ENCODE peak calls at places on chromosomes 6 and 20, in eight cellular contexts. One of them, this sample, is unnamed.

GRCh38 chr6:35919827-35920751 is 809 bp downstream of the SRPK1 start:
- DNase-seq in heart right ventricle: peak
- DNase-seq in BE2C: peak
- DNase-seq in psoas muscle: no peak
- DNase-seq in adipocyte: peak
- DNase-seq in HFF-Myc: no peak
- DNase-seq in foreskin fibroblast: peak
- DNase-seq in cardiac muscle cell: peak
- DNase-seq in this sample: no peak

GRCh38 chr6:127971945-127972391 is 71.1 kb upstream of the THEMIS start:
- DNase-seq in psoas muscle: no peak
- DNase-seq in HFF-Myc: peak
- DNase-seq in heart right ventricle: no peak
- DNase-seq in adipocyte: peak
- DNase-seq in BE2C: no peak
- DNase-seq in cardiac muscle cell: no peak
- DNase-seq in foreskin fibroblast: peak
- DNase-seq in this sample: peak

GRCh38 chr6:169269180-169270076 is 15.8 kb upstream of the THBS2 start:
- DNase-seq in cardiac muscle cell: no peak
- DNase-seq in heart right ventricle: no peak
- DNase-seq in adipocyte: peak
- DNase-seq in psoas muscle: peak
- DNase-seq in HFF-Myc: no peak
- DNase-seq in foreskin fibroblast: no peak
- DNase-seq in BE2C: no peak
- DNase-seq in this sample: no peak

GRCh38 chr6:153130515-153131036 is 506 bp downstream of the RGS17 start:
- DNase-seq in foreskin fibroblast: no peak
- DNase-seq in psoas muscle: no peak
- DNase-seq in heart right ventricle: no peak
- DNase-seq in cardiac muscle cell: peak
- DNase-seq in BE2C: peak
- DNase-seq in adipocyte: peak
- DNase-seq in HFF-Myc: no peak
- DNase-seq in this sample: no peak

GRCh38 chr20:24332956-24333355 is 136.5 kb upstream of the SYNDIG1 start:
- DNase-seq in HFF-Myc: no peak
- DNase-seq in psoas muscle: no peak
- DNase-seq in adipocyte: no peak
- DNase-seq in cardiac muscle cell: no peak
- DNase-seq in BE2C: no peak
- DNase-seq in foreskin fibroblast: no peak
- DNase-seq in heart right ventricle: no peak
- DNase-seq in this sample: no peak

GRCh38 chr6:138031850-138032249 is 75.4 kb downstream of the PERP start:
- DNase-seq in heart right ventricle: no peak
- DNase-seq in foreskin fibroblast: no peak
- DNase-seq in BE2C: no peak
- DNase-seq in cardiac muscle cell: no peak
- DNase-seq in adipocyte: peak
- DNase-seq in HFF-Myc: no peak
- DNase-seq in psoas muscle: no peak
- DNase-seq in this sample: no peak

GRCh38 chr20:39358052-39358451 is 395.9 kb downstream of the DHX35 start:
- DNase-seq in heart right ventricle: no peak
- DNase-seq in cardiac muscle cell: no peak
- DNase-seq in foreskin fibroblast: no peak
- DNase-seq in adipocyte: no peak
- DNase-seq in HFF-Myc: no peak
- DNase-seq in psoas muscle: no peak
- DNase-seq in BE2C: no peak
- DNase-seq in this sample: no peak

GRCh38 chr20:20837574-20838021 is 125.2 kb upstream of the RALGAPA2 start:
- DNase-seq in foreskin fibroblast: peak
- DNase-seq in BE2C: peak
- DNase-seq in HFF-Myc: peak
- DNase-seq in cardiac muscle cell: peak
- DNase-seq in heart right ventricle: peak
- DNase-seq in psoas muscle: peak
- DNase-seq in adipocyte: peak
- DNase-seq in this sample: no peak

GRCh38 chr20:16554766-16555543 is 18.3 kb downstream of the KIF16B start:
- DNase-seq in BE2C: no peak
- DNase-seq in HFF-Myc: no peak
- DNase-seq in adipocyte: no peak
- DNase-seq in psoas muscle: no peak
- DNase-seq in foreskin fibroblast: no peak
- DNase-seq in cardiac muscle cell: no peak
- DNase-seq in heart right ventricle: no peak
- DNase-seq in this sample: no peak

GRCh38 chr20:15654208-15654649 is 919.0 kb downstream of the KIF16B start:
- DNase-seq in heart right ventricle: no peak
- DNase-seq in HFF-Myc: peak
- DNase-seq in adipocyte: peak
- DNase-seq in BE2C: peak
- DNase-seq in foreskin fibroblast: no peak
- DNase-seq in psoas muscle: no peak
- DNase-seq in cardiac muscle cell: peak
- DNase-seq in this sample: no peak

GRCh38 chr6:22142931-22143330 is 153.9 kb downstream of the PRL start:
- DNase-seq in adipocyte: no peak
- DNase-seq in psoas muscle: no peak
- DNase-seq in heart right ventricle: no peak
- DNase-seq in HFF-Myc: no peak
- DNase-seq in BE2C: no peak
- DNase-seq in cardiac muscle cell: no peak
- DNase-seq in foreskin fibroblast: no peak
- DNase-seq in this sample: no peak

GRCh38 chr20:6081236-6081635 is 27.4 kb upstream of the LRRN4 start:
- DNase-seq in heart right ventricle: no peak
- DNase-seq in HFF-Myc: no peak
- DNase-seq in cardiac muscle cell: no peak
- DNase-seq in psoas muscle: no peak
- DNase-seq in adipocyte: peak
- DNase-seq in foreskin fibroblast: peak
- DNase-seq in BE2C: no peak
- DNase-seq in this sample: peak

GRCh38 chr20:47704746-47705496 is 80.4 kb downstream of the SULF2 start:
- DNase-seq in cardiac muscle cell: no peak
- DNase-seq in foreskin fibroblast: no peak
- DNase-seq in HFF-Myc: no peak
- DNase-seq in psoas muscle: peak
- DNase-seq in BE2C: no peak
- DNase-seq in heart right ventricle: peak
- DNase-seq in adipocyte: no peak
- DNase-seq in this sample: no peak

GRCh38 chr6:145247677-145248419 is 487.5 kb downstream of the EPM2A start:
- DNase-seq in adipocyte: peak
- DNase-seq in HFF-Myc: peak
- DNase-seq in heart right ventricle: no peak
- DNase-seq in cardiac muscle cell: no peak
- DNase-seq in foreskin fibroblast: peak
- DNase-seq in psoas muscle: no peak
- DNase-seq in BE2C: no peak
- DNase-seq in this sample: peak

GRCh38 chr6:36232172-36232571 is 35.6 kb downstream of the BRPF3 start:
- DNase-seq in foreskin fibroblast: no peak
- DNase-seq in BE2C: no peak
- DNase-seq in adipocyte: no peak
- DNase-seq in heart right ventricle: no peak
- DNase-seq in cardiac muscle cell: no peak
- DNase-seq in psoas muscle: no peak
- DNase-seq in HFF-Myc: no peak
- DNase-seq in this sample: no peak

GRCh38 chr6:113669641-113670040 is 187.5 kb upstream of the MARCKS start:
- DNase-seq in heart right ventricle: no peak
- DNase-seq in HFF-Myc: no peak
- DNase-seq in adipocyte: no peak
- DNase-seq in BE2C: no peak
- DNase-seq in psoas muscle: no peak
- DNase-seq in foreskin fibroblast: no peak
- DNase-seq in cardiac muscle cell: no peak
- DNase-seq in this sample: no peak

GRCh38 chr6:44349904-44350649 is 7.6 kb downstream of the SPATS1 start:
- DNase-seq in adipocyte: no peak
- DNase-seq in heart right ventricle: no peak
- DNase-seq in BE2C: no peak
- DNase-seq in HFF-Myc: no peak
- DNase-seq in cardiac muscle cell: no peak
- DNase-seq in foreskin fibroblast: no peak
- DNase-seq in psoas muscle: no peak
- DNase-seq in this sample: no peak

GRCh38 chr6:16319813-16320532 is 81.6 kb downstream of the GMPR start:
- DNase-seq in BE2C: peak
- DNase-seq in foreskin fibroblast: peak
- DNase-seq in cardiac muscle cell: peak
- DNase-seq in psoas muscle: peak
- DNase-seq in HFF-Myc: peak
- DNase-seq in adipocyte: peak
- DNase-seq in heart right ventricle: peak
- DNase-seq in this sample: peak
- H3K4me3 ChIP-seq in BE2C: peak
- H3K4me3 ChIP-seq in foreskin fibroblast: peak
- H3K4me3 ChIP-seq in cardiac muscle cell: no peak
- H3K4me3 ChIP-seq in psoas muscle: peak
- H3K4me3 ChIP-seq in HFF-Myc: peak
- H3K4me3 ChIP-seq in adipocyte: peak
- H3K4me3 ChIP-seq in heart right ventricle: peak
- H3K4me3 ChIP-seq in this sample: peak

DNA sequence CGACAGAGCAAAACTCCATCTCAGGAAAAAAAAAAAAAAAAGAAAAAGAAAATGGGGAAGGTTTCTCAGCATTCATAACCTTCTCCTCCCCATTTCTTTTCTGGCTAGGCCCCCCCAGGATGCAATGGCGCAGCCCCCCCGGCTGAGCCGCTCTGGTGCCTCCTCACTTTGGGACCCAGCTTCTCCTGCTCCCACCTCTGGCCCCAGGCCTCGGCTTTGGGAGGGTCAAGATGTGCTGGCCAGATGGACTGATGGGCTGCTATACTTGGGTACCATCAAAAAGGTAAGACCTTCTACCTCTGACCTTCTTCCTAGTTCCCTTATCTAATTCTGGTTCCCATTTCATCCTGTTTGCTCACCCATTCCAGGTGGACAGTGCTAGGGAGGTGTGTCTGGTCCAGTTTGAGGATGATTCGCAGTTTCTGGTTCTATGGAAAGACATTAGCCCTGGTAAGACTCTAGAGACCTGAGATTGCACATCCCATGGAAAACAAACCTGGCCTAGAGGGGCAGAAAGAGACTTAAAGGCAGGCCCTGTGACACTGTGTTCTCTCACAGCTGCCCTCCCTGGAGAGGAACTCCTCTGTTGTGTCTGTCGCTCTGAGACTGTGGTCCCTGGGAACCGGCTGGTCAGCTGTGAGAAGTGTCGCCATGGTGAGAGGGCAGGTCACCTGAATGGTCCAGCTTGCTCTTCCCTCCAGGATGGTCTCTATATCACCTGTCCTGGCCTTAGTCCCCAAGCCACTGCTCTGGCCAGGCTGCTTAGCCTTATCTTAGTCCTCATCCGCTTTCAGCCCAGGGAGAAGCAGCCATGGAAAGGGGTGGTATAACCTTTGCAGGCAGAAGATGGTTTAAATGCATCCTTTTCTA is 1.6 kb downstream of the PHF1 start:
- DNase-seq in psoas muscle: no peak
- DNase-seq in foreskin fibroblast: no peak
- DNase-seq in HFF-Myc: no peak
- DNase-seq in BE2C: no peak
- DNase-seq in adipocyte: no peak
- DNase-seq in cardiac muscle cell: no peak
- DNase-seq in heart right ventricle: no peak
- DNase-seq in this sample: no peak
- H3K4me3 ChIP-seq in psoas muscle: peak
- H3K4me3 ChIP-seq in foreskin fibroblast: peak
- H3K4me3 ChIP-seq in HFF-Myc: no peak
- H3K4me3 ChIP-seq in BE2C: no peak
- H3K4me3 ChIP-seq in adipocyte: peak
- H3K4me3 ChIP-seq in cardiac muscle cell: no peak
- H3K4me3 ChIP-seq in heart right ventricle: peak
- H3K4me3 ChIP-seq in this sample: no peak

DNA sequence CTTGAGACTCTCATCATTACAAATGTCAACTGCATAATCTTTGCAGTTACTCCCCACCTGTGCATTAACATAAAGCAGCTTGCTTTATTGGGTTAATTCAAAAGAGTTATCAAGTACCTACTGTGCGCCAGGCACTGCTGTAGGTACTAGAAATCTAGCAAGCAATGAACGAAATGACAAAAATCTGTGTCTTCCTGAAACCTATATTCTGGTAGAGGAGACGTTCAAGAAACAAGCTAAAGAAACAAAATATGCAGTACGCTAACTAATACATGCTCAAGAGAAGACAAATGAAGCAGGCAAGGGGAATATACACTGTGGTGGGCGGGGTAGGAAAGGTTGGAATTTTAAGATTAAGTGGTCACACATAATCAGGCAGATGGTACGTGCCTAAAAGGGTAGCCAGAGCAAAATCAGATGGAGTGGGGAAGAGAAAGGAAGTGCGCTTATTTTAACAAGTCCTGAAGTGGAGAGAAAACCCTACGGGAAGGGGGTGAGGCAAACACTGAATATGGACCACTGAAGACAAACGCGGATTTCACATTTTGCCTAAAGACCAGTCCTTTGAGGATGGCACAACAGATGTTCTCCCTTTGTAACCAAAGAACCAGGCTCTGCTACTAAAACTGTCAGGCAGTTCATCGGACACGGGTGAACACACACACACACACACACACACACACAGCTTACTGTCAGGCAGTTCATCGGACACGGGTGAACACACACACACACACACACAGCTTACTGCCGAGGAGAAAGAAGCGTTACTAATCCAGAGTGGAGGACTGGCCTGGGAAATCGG is 1.2 kb downstream of the ELOVL2 start:
- DNase-seq in heart right ventricle: no peak
- DNase-seq in cardiac muscle cell: no peak
- DNase-seq in psoas muscle: no peak
- DNase-seq in HFF-Myc: no peak
- DNase-seq in BE2C: no peak
- DNase-seq in foreskin fibroblast: peak
- DNase-seq in adipocyte: peak
- DNase-seq in this sample: no peak
- H3K4me3 ChIP-seq in heart right ventricle: peak
- H3K4me3 ChIP-seq in cardiac muscle cell: peak
- H3K4me3 ChIP-seq in psoas muscle: peak
- H3K4me3 ChIP-seq in HFF-Myc: peak
- H3K4me3 ChIP-seq in BE2C: no peak
- H3K4me3 ChIP-seq in foreskin fibroblast: peak
- H3K4me3 ChIP-seq in adipocyte: peak
- H3K4me3 ChIP-seq in this sample: peak

DNA sequence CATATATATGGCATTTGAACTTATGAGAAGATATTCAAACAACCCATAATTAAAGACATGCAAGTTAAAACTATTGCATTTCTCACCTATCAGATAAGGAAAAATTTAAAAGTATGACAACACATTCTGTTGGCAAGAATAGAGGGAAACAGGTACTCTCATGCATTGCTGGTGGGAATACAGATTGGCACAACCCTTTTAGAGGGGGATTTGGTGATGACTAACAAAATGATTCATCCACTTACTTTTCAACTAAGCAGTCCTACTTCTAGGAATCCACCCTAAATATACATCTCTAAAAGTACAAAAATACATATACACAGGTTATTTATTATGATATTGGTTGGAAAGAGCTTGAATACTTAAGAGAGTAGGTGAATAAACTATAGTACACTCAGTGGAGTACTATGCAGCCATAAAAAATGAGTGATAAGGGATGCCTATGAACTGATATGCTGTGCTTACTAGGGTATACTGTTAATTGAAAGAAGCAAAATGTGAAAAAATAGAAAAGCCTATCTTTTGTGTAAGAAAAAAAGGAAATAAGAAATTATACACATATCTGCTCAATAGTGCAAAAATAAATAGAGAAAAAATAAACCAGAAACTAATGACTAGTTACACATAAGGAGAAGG is 42.2 kb downstream of the ADAT2 start:
- DNase-seq in adipocyte: no peak
- DNase-seq in foreskin fibroblast: no peak
- DNase-seq in cardiac muscle cell: no peak
- DNase-seq in BE2C: no peak
- DNase-seq in psoas muscle: no peak
- DNase-seq in heart right ventricle: no peak
- DNase-seq in HFF-Myc: no peak
- DNase-seq in this sample: no peak
- H3K4me3 ChIP-seq in adipocyte: no peak
- H3K4me3 ChIP-seq in foreskin fibroblast: no peak
- H3K4me3 ChIP-seq in cardiac muscle cell: no peak
- H3K4me3 ChIP-seq in BE2C: no peak
- H3K4me3 ChIP-seq in psoas muscle: no peak
- H3K4me3 ChIP-seq in heart right ventricle: no peak
- H3K4me3 ChIP-seq in HFF-Myc: no peak
- H3K4me3 ChIP-seq in this sample: no peak

This sample was measured in skeletal muscle cell.